ENCODE peak calls at places on chromosome 3, in four cellular contexts. J is WTC11, W is K562, S is HepG2. Y is an unnamed sample.

GRCh38 chr3:150635076-150635475 is 32.0 kb downstream of the SELENOT start:
- DNase-seq in J (no peak), W (peak; percentile 55), S (no peak), Y (no peak)

GRCh38 chr3:119637679-119638525 is 22.5 kb downstream of the POPDC2 start:
- DNase-seq in J (no peak), W (peak; percentile 16), S (no peak), Y (no peak)

GRCh38 chr3:126087552-126088175 is 3.7 kb upstream of the SLC41A3 start:
- DNase-seq in J (no peak), W (no peak), S (no peak), Y (no peak)

GRCh38 chr3:46666471-46666845 is 27.0 kb downstream of the ALS2CL start:
- DNase-seq in J (no peak), W (no peak), S (no peak), Y (no peak)

GRCh38 chr3:136249593-136250225 is 431 bp upstream of the PCCB start:
- DNase-seq in J (no peak), W (no peak), S (no peak), Y (no peak)

GRCh38 chr3:41565003-41565402 is 365.7 kb downstream of the CTNNB1 start:
- DNase-seq in J (no peak), W (no peak), S (no peak), Y (no peak)

GRCh38 chr3:99172736-99173657 is 271.5 kb upstream of the DCBLD2 start:
- DNase-seq in J (peak; percentile 71), W (peak; percentile 11), S (peak; percentile 54), Y (peak; percentile 26)

GRCh38 chr3:4994823-4995499 is 15.7 kb downstream of the BHLHE40 start:
- DNase-seq in J (no peak), W (peak; percentile 80), S (peak; percentile 52), Y (no peak)

GRCh38 chr3:182810574-182811268 is 17.4 kb downstream of the ATP11B start:
- DNase-seq in J (no peak), W (no peak), S (no peak), Y (no peak)

GRCh38 chr3:39809995-39810595 is 686 bp downstream of the MYRIP start:
- DNase-seq in J (peak; percentile 36), W (no peak), S (no peak), Y (no peak)

GRCh38 chr3:189701934-189702693 is 70.9 kb downstream of the TP63 start:
- DNase-seq in J (no peak), W (no peak), S (no peak), Y (no peak)

DNA sequence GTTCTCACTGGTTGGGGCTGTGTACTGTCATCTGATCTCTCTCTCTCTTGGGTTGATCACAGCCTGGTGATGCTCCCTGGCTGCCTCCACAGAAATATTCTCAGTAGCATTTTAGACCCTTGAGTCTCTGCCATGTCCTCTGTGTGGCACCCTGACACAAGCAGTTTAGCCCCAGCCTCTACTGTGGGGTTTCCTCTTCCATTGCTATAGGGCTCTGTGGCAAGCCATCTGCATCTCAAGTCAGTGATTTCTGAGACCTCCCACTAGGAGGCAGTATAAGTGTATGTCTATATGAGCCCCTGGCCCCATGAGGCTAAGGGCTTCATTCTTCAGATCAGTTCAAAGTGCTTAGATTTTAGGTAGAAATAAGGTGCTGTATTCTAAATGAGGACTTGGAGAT is 50.6 kb upstream of the PLAAT1 start:
- DNase-seq in J (peak; percentile 61), W (peak; percentile 19), S (peak; percentile 23), Y (peak; percentile 35)
- TF ChIP-seq NR3C1 in J (no peak), W (no peak), S (no peak), Y (no peak)

GRCh38 chr3:114411811-114412803 is 118.3 kb downstream of the TIGIT start:
- DNase-seq in J (no peak), W (no peak), S (peak; percentile 47), Y (peak; percentile 50)
- TF ChIP-seq NR3C1 in J (no peak), W (no peak), S (no peak), Y (no peak)

GRCh38 chr3:196399485-196399945 is 32.7 kb downstream of the UBXN7 start:
- DNase-seq in J (no peak), W (no peak), S (peak; percentile 4), Y (peak; percentile 5)
- TF ChIP-seq NR3C1 in J (no peak), W (no peak), S (no peak), Y (no peak)

DNA sequence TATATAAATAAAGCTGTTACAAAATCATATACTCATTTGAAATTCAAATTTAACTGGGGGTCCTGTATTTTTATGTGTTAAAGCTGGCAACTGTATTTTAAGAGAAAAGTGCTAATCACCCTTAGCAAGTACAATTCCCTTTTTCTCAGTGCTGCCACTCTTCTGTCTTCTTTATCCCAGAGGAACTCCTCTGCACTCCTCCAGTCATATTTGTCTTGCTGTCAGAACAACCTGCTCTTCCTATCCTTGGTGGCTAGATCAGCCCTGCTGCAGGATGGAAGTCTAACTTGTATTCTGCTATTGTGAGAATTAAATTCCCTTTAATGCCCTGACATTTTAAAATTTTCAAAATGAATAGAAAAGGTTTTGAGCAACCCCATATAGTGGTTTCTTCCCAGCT is 123.9 kb upstream of the TNIK start:
- DNase-seq in J (no peak), W (no peak), S (no peak), Y (no peak)
- TF ChIP-seq NR3C1 in J (no peak), W (no peak), S (no peak), Y (no peak)

GRCh38 chr3:79005084-79005483 is 762.7 kb downstream of the ROBO1 start:
- DNase-seq in J (no peak), W (no peak), S (no peak), Y (no peak)

GRCh38 chr3:79006077-79006476 is 761.7 kb downstream of the ROBO1 start:
- DNase-seq in J (no peak), W (no peak), S (no peak), Y (no peak)

GRCh38 chr3:79001255-79001654 is 766.5 kb downstream of the ROBO1 start:
- DNase-seq in J (no peak), W (no peak), S (no peak), Y (no peak)

GRCh38 chr3:79003994-79004393 is 763.8 kb downstream of the ROBO1 start:
- DNase-seq in J (no peak), W (no peak), S (no peak), Y (no peak)

DNA sequence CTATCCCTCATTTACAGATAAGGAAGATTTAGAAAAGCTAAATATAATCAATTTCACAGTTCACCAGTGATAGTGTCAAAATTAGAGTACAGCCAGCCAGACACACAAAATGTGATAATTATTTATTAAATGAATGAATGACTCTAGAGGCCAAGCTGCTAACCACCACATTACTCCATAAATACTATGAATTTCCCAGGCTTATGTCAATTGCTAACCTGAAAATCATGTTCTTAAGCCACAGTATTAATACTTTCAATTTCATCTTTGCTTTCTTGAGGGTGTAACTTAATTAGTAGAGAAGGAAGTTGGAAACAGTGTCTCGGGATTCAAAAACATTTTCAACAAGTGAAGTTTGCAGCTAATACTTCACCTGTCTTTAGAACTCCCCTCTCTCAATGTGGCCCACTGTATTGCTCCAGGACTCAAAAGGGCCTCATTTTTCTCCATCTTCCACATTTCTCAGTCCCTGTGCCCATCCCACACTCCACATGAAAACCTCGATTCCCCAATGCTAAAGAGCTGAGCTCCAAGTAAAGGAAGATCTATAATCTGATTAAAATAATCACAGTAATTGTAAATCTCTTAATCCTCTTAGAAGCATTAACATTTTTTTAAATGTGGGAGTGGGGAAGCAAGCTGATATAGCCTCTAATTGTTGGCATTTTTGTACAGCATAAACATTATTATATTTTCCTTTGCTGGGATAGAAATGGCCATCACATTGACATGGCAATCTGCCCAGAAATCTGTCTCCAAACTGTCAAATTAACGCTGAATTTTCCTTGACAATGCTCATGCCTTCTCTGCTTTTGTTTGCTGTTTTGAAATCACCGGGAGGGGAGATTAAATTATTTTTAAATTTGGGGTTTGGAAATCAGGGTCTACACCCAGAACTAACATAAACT is 765.1 kb downstream of the ROBO1 start:
- DNase-seq in J (no peak), W (no peak), S (no peak), Y (no peak)
- TF ChIP-seq NR3C1 in J (no peak), W (no peak), S (no peak), Y (no peak)

DNA sequence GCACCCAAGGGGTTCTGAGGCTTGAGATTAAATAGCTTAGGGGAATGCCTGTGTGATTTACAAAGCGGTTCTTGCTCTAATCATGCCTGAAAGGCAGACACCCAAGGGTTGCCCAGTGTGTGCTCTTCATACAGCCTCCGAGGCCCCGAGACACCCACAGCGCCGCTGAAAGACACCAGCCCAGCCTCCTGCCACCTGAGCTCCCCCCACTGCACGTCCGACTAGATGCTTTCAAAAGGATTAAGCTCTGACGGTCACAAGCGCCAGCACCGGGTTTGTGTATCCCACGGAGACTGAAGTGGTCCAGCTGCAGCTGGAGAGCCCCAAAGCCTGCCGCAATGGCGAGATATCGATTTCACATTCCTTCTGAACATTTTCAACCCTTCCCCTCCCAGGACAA is 50.3 kb downstream of the SPATA12 start:
- DNase-seq in J (no peak), W (no peak), S (no peak), Y (no peak)
- TF ChIP-seq NR3C1 in J (no peak), W (no peak), S (no peak), Y (no peak)

GRCh38 chr3:124695369-124695768 is 34.9 kb upstream of the UMPS start:
- DNase-seq in J (no peak), W (no peak), S (no peak), Y (no peak)
- TF ChIP-seq NR3C1 in J (no peak), W (no peak), S (no peak), Y (no peak)

GRCh38 chr3:178289544-178290160 is 246.6 kb upstream of the KCNMB2 start:
- DNase-seq in J (no peak), W (no peak), S (no peak), Y (no peak)

GRCh38 chr3:178295257-178295912 is 240.9 kb upstream of the KCNMB2 start:
- DNase-seq in J (no peak), W (no peak), S (no peak), Y (no peak)

GRCh38 chr3:178288074-178288473 is 248.2 kb upstream of the KCNMB2 start:
- DNase-seq in J (no peak), W (no peak), S (no peak), Y (no peak)

GRCh38 chr3:178291971-178292370 is 244.3 kb upstream of the KCNMB2 start:
- DNase-seq in J (no peak), W (no peak), S (no peak), Y (no peak)

GRCh38 chr3:178291555-178291954 is 244.7 kb upstream of the KCNMB2 start:
- DNase-seq in J (no peak), W (no peak), S (no peak), Y (no peak)
- TF ChIP-seq NR3C1 in J (no peak), W (no peak), S (no peak), Y (no peak)

GRCh38 chr3:123110238-123110952 is 43.6 kb downstream of the PDIA5 start:
- DNase-seq in J (no peak), W (no peak), S (no peak), Y (no peak)
- TF ChIP-seq NR3C1 in J (no peak), W (no peak), S (no peak), Y (no peak)